ENCODE peak calls at places on chromosomes 13 and 19, in eight cellular contexts. One of them, this sample, is unnamed.

GRCh38 chr19:42285546-42285945 is 16.4 kb upstream of the PRR19 start:
- DNase-seq in iPS-NIHi11: no peak
- DNase-seq in hepatic stellate cell: no peak
- DNase-seq in stimulated activated CD8-positive, alpha-beta memory T cell treated with anti-CD3 and anti-CD28 coated beads, Interleukin-15, amount 100 ng/mL, for 1 hour: no peak
- DNase-seq in transverse colon: no peak
- DNase-seq in RPMI7951: no peak
- DNase-seq in stimulated activated CD4-positive, alpha-beta T cell treated with anti-CD3 and anti-CD28 coated beads, Interleukin-2, amount 100 ng/mL, for 48 hours: no peak
- DNase-seq in choroid plexus epithelial cell: no peak
- DNase-seq in this sample: peak

GRCh38 chr13:110445722-110446569 is 115.6 kb downstream of the RAB20 start:
- DNase-seq in stimulated activated CD4-positive, alpha-beta T cell treated with anti-CD3 and anti-CD28 coated beads, Interleukin-2, amount 100 ng/mL, for 48 hours: no peak
- DNase-seq in choroid plexus epithelial cell: peak
- DNase-seq in hepatic stellate cell: no peak
- DNase-seq in RPMI7951: peak
- DNase-seq in stimulated activated CD8-positive, alpha-beta memory T cell treated with anti-CD3 and anti-CD28 coated beads, Interleukin-15, amount 100 ng/mL, for 1 hour: no peak
- DNase-seq in transverse colon: no peak
- DNase-seq in iPS-NIHi11: no peak
- DNase-seq in this sample: no peak

GRCh38 chr13:24220086-24220703 is 59.7 kb downstream of the SPATA13 start:
- DNase-seq in iPS-NIHi11: peak
- DNase-seq in choroid plexus epithelial cell: peak
- DNase-seq in stimulated activated CD4-positive, alpha-beta T cell treated with anti-CD3 and anti-CD28 coated beads, Interleukin-2, amount 100 ng/mL, for 48 hours: peak
- DNase-seq in hepatic stellate cell: peak
- DNase-seq in stimulated activated CD8-positive, alpha-beta memory T cell treated with anti-CD3 and anti-CD28 coated beads, Interleukin-15, amount 100 ng/mL, for 1 hour: no peak
- DNase-seq in RPMI7951: peak
- DNase-seq in transverse colon: peak
- DNase-seq in this sample: peak

GRCh38 chr19:47521473-47522180 is 6.8 kb upstream of the NAPA start:
- DNase-seq in transverse colon: no peak
- DNase-seq in choroid plexus epithelial cell: no peak
- DNase-seq in iPS-NIHi11: no peak
- DNase-seq in stimulated activated CD4-positive, alpha-beta T cell treated with anti-CD3 and anti-CD28 coated beads, Interleukin-2, amount 100 ng/mL, for 48 hours: no peak
- DNase-seq in hepatic stellate cell: no peak
- DNase-seq in RPMI7951: no peak
- DNase-seq in stimulated activated CD8-positive, alpha-beta memory T cell treated with anti-CD3 and anti-CD28 coated beads, Interleukin-15, amount 100 ng/mL, for 1 hour: no peak
- DNase-seq in this sample: no peak

GRCh38 chr13:25798998-25799397 is 252.8 kb downstream of the SHISA2 start:
- DNase-seq in hepatic stellate cell: no peak
- DNase-seq in stimulated activated CD8-positive, alpha-beta memory T cell treated with anti-CD3 and anti-CD28 coated beads, Interleukin-15, amount 100 ng/mL, for 1 hour: no peak
- DNase-seq in RPMI7951: no peak
- DNase-seq in choroid plexus epithelial cell: no peak
- DNase-seq in iPS-NIHi11: no peak
- DNase-seq in stimulated activated CD4-positive, alpha-beta T cell treated with anti-CD3 and anti-CD28 coated beads, Interleukin-2, amount 100 ng/mL, for 48 hours: no peak
- DNase-seq in transverse colon: no peak
- DNase-seq in this sample: no peak

GRCh38 chr13:106919638-106920037 is 351.7 kb upstream of the ARGLU1 start:
- DNase-seq in RPMI7951: no peak
- DNase-seq in stimulated activated CD8-positive, alpha-beta memory T cell treated with anti-CD3 and anti-CD28 coated beads, Interleukin-15, amount 100 ng/mL, for 1 hour: no peak
- DNase-seq in iPS-NIHi11: no peak
- DNase-seq in choroid plexus epithelial cell: peak
- DNase-seq in stimulated activated CD4-positive, alpha-beta T cell treated with anti-CD3 and anti-CD28 coated beads, Interleukin-2, amount 100 ng/mL, for 48 hours: no peak
- DNase-seq in hepatic stellate cell: peak
- DNase-seq in transverse colon: no peak
- DNase-seq in this sample: peak

GRCh38 chr13:110600980-110601379 is 14.4 kb upstream of the NAXD start:
- DNase-seq in stimulated activated CD4-positive, alpha-beta T cell treated with anti-CD3 and anti-CD28 coated beads, Interleukin-2, amount 100 ng/mL, for 48 hours: no peak
- DNase-seq in choroid plexus epithelial cell: no peak
- DNase-seq in RPMI7951: no peak
- DNase-seq in transverse colon: no peak
- DNase-seq in hepatic stellate cell: no peak
- DNase-seq in stimulated activated CD8-positive, alpha-beta memory T cell treated with anti-CD3 and anti-CD28 coated beads, Interleukin-15, amount 100 ng/mL, for 1 hour: no peak
- DNase-seq in iPS-NIHi11: no peak
- DNase-seq in this sample: no peak

GRCh38 chr13:98792784-98793183 is 40.3 kb upstream of the SLC15A1 start:
- DNase-seq in stimulated activated CD4-positive, alpha-beta T cell treated with anti-CD3 and anti-CD28 coated beads, Interleukin-2, amount 100 ng/mL, for 48 hours: no peak
- DNase-seq in hepatic stellate cell: no peak
- DNase-seq in RPMI7951: no peak
- DNase-seq in transverse colon: no peak
- DNase-seq in choroid plexus epithelial cell: no peak
- DNase-seq in stimulated activated CD8-positive, alpha-beta memory T cell treated with anti-CD3 and anti-CD28 coated beads, Interleukin-15, amount 100 ng/mL, for 1 hour: no peak
- DNase-seq in iPS-NIHi11: no peak
- DNase-seq in this sample: no peak

GRCh38 chr19:48715681-48716171 is 3.8 kb downstream of the MAMSTR start:
- DNase-seq in hepatic stellate cell: no peak
- DNase-seq in transverse colon: peak
- DNase-seq in choroid plexus epithelial cell: no peak
- DNase-seq in iPS-NIHi11: no peak
- DNase-seq in stimulated activated CD4-positive, alpha-beta T cell treated with anti-CD3 and anti-CD28 coated beads, Interleukin-2, amount 100 ng/mL, for 48 hours: no peak
- DNase-seq in RPMI7951: no peak
- DNase-seq in stimulated activated CD8-positive, alpha-beta memory T cell treated with anti-CD3 and anti-CD28 coated beads, Interleukin-15, amount 100 ng/mL, for 1 hour: no peak
- DNase-seq in this sample: no peak

This sample was measured in ELF-1.